ENCODE peak calls at places on chromosomes 2 and 18, in ten cellular contexts. Q is cardiac muscle cell; A is tibial artery; P is stomach; G is CD8-positive, alpha-beta memory T cell; M is neuronal stem cell; L is small intestine; E is CD4-positive, alpha-beta T cell; U is GM23248; W is epithelial cell of prostate. N is an unnamed sample.

GRCh38 chr2:8162602-8163001 is 519.3 kb upstream of the ID2 start:
- DNase-seq in L (no peak), E (no peak), P (no peak), G (no peak), M (no peak), A (peak), Q (no peak), U (no peak), W (no peak), N (no peak)

GRCh38 chr2:158923180-158923594 is 45.3 kb upstream of the TANC1 start:
- DNase-seq in P (no peak), M (no peak), W (no peak), L (no peak), E (no peak), G (no peak), U (no peak), Q (peak), A (no peak), N (no peak)

GRCh38 chr2:239644016-239644415 is 243.2 kb upstream of the HDAC4 start:
- DNase-seq in G (no peak), M (no peak), Q (no peak), U (peak), P (no peak), W (no peak), E (no peak), L (no peak), A (no peak), N (no peak)

GRCh38 chr2:219104107-219105050 is 43.7 kb upstream of the IHH start:
- DNase-seq in U (peak), P (no peak), G (no peak), Q (peak), A (no peak), L (no peak), E (no peak), W (no peak), M (peak), N (no peak)

GRCh38 chr2:167862787-167863186 is 384.6 kb downstream of the STK39 start:
- DNase-seq in A (no peak), Q (no peak), E (no peak), G (no peak), M (no peak), P (no peak), U (peak), W (peak), L (no peak), N (no peak)

GRCh38 chr2:71303849-71304248 is 27.7 kb upstream of the ZNF638 start:
- DNase-seq in G (no peak), M (no peak), E (no peak), Q (no peak), W (peak), A (no peak), U (no peak), P (no peak), L (no peak), N (no peak)

GRCh38 chr18:79680100-79680879 is 687 bp downstream of the CTDP1 start:
- DNase-seq in W (peak), E (no peak), U (peak), P (peak), L (peak), Q (peak), G (peak), M (peak), A (peak), N (no peak)

GRCh38 chr2:139099721-139100120 is 319.5 kb upstream of the NXPH2 start:
- DNase-seq in A (no peak), M (no peak), G (no peak), E (no peak), W (no peak), L (no peak), P (no peak), U (no peak), Q (no peak), N (no peak)

GRCh38 chr2:166351319-166351718 is 24.4 kb downstream of the SCN9A start:
- DNase-seq in E (no peak), G (no peak), W (no peak), L (no peak), P (no peak), U (peak), Q (no peak), A (no peak), M (no peak), N (no peak)

GRCh38 chr2:16405551-16405950 is 260.1 kb downstream of the CYRIA start:
- DNase-seq in W (no peak), G (no peak), L (no peak), U (no peak), M (no peak), P (no peak), Q (no peak), E (no peak), A (no peak), N (no peak)

GRCh38 chr2:164595031-164595430 is 26.3 kb downstream of the GRB14 start:
- DNase-seq in M (no peak), U (no peak), E (no peak), Q (no peak), A (no peak), G (no peak), P (no peak), W (no peak), L (no peak), N (no peak)

GRCh38 chr2:59658906-59659305 is 894.5 kb downstream of the BCL11A start:
- DNase-seq in L (peak), P (no peak), W (no peak), G (no peak), A (no peak), Q (no peak), E (no peak), M (no peak), U (no peak), N (no peak)

GRCh38 chr2:12928197-12928596 is 211.5 kb downstream of the TRIB2 start:
- DNase-seq in P (no peak), E (no peak), U (peak), L (no peak), Q (no peak), G (no peak), W (peak), M (no peak), A (no peak), N (no peak)

GRCh38 chr2:41865263-41865662 is 182.6 kb upstream of the PKDCC start:
- DNase-seq in U (no peak), G (no peak), W (no peak), Q (no peak), A (no peak), P (no peak), L (no peak), E (no peak), M (no peak), N (no peak)

GRCh38 chr18:35242426-35242825 is 1.6 kb downstream of the ZNF397 start:
- DNase-seq in W (no peak), P (no peak), A (no peak), L (no peak), Q (no peak), U (no peak), E (no peak), G (no peak), M (no peak), N (no peak)

GRCh38 chr2:233820766-233821105 is 33.6 kb downstream of the HJURP start:
- DNase-seq in W (no peak), L (no peak), A (peak), E (no peak), U (no peak), G (no peak), M (no peak), P (peak), Q (no peak), N (no peak)

GRCh38 chr18:3037423-3037915 is 24.5 kb upstream of the LPIN2 start:
- DNase-seq in U (peak), G (no peak), Q (no peak), P (peak), M (no peak), A (no peak), W (peak), E (no peak), L (peak), N (no peak)

GRCh38 chr2:215347878-215348277 is 36.0 kb downstream of the ATIC start:
- DNase-seq in E (no peak), L (no peak), A (no peak), P (no peak), W (no peak), U (peak), G (no peak), Q (no peak), M (no peak), N (no peak)

GRCh38 chr18:24397131-24397693 is 412 bp downstream of the OSBPL1A start:
- DNase-seq in A (peak), U (peak), M (no peak), W (no peak), P (peak), E (peak), Q (peak), G (no peak), L (peak), N (peak)

GRCh38 chr2:201696151-201696659 is 2.2 kb downstream of the MPP4 start:
- DNase-seq in M (no peak), G (no peak), Q (no peak), W (no peak), E (no peak), L (no peak), A (no peak), P (no peak), U (peak), N (no peak)

GRCh38 chr2:140880573-140880972 is 1250.2 kb downstream of the LRP1B start:
- DNase-seq in E (no peak), W (no peak), L (no peak), G (no peak), A (no peak), M (no peak), P (no peak), U (no peak), Q (no peak), N (no peak)

GRCh38 chr2:231640646-231641111 is 48.0 kb downstream of the TEX44 start:
- DNase-seq in G (no peak), A (peak), M (no peak), P (peak), W (no peak), E (no peak), Q (no peak), U (peak), L (peak), N (no peak)

GRCh38 chr2:201201371-201201770 is 18.4 kb downstream of the CASP10 start:
- DNase-seq in A (no peak), L (no peak), E (no peak), P (no peak), Q (no peak), W (no peak), M (no peak), G (no peak), U (no peak), N (no peak)

GRCh38 chr18:51425475-51425874 is 228.0 kb upstream of the MEX3C start:
- DNase-seq in M (no peak), A (no peak), W (no peak), E (no peak), L (no peak), U (no peak), G (no peak), P (no peak), Q (no peak), N (no peak)

GRCh38 chr2:20103514-20103913 is 52.1 kb upstream of the LAPTM4A start:
- DNase-seq in P (no peak), M (no peak), L (peak), G (no peak), Q (peak), W (no peak), E (no peak), U (peak), A (no peak), N (no peak)

GRCh38 chr2:240635998-240636547 is 10.8 kb downstream of the GPR35 start:
- DNase-seq in Q (no peak), L (no peak), M (no peak), U (no peak), P (no peak), A (peak), W (no peak), E (no peak), G (no peak), N (no peak)

GRCh38 chr2:23484767-23485166 is 99.8 kb downstream of the KLHL29 start:
- DNase-seq in U (no peak), P (no peak), M (no peak), A (no peak), G (no peak), Q (no peak), W (no peak), E (no peak), L (no peak), N (no peak)

DNA sequence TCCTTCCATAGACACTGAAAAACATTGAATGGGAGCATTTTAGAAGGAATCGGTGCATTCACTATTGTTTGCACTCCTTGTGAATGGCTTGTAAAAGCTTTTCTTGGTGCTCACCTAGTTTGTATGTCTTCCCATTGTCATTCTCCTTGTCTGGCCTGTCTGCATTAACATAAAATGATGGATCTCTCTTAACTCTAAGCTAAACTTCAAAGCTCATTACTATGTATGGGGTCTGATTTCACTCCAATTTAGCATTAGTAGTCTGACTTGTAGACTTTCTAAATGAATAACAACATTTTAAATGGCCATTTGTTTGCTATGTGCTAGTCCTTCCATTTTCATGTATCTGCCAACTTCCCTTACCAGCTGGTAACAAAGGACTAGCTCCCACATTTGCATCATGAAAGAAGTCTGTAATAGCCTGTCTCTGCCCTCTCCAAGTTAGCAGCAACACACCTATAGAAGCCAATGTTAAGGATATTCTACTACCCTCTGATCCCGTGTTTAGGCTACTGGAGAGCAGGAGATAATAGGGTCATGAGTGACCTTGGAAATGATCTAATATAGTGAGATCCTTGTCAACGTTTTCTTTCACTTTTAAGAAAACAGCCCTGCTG is 324.1 kb upstream of the RGPD4 start:
- DNase-seq in L (no peak), W (no peak), M (no peak), E (no peak), U (no peak), P (no peak), Q (no peak), G (no peak), A (no peak), N (no peak)
- H3K27ac ChIP-seq in L (no peak), W (no peak), M (no peak), E (no peak), U (no peak), P (no peak), Q (no peak), G (no peak), A (no peak), N (no peak)

GRCh38 chr2:207255565-207255964 is 89.8 kb upstream of the KLF7 start:
- DNase-seq in W (no peak), E (no peak), Q (no peak), M (no peak), P (no peak), U (peak), A (no peak), G (no peak), L (no peak), N (no peak)
- H3K27ac ChIP-seq in W (no peak), E (no peak), Q (no peak), M (no peak), P (peak), U (peak), A (no peak), G (no peak), L (no peak), N (no peak)

GRCh38 chr18:22682720-22683119 is 250.4 kb upstream of the RBBP8 start:
- DNase-seq in E (no peak), G (no peak), A (no peak), Q (no peak), P (no peak), L (peak), W (no peak), M (no peak), U (no peak), N (no peak)
- H3K27ac ChIP-seq in E (no peak), G (no peak), A (no peak), Q (no peak), P (peak), L (peak), W (no peak), M (no peak), U (no peak), N (no peak)

GRCh38 chr2:187545238-187545751 is 8.9 kb downstream of the TFPI start:
- DNase-seq in U (peak), A (no peak), G (no peak), M (no peak), E (no peak), L (no peak), W (no peak), Q (no peak), P (no peak), N (no peak)

GRCh38 chr2:187542123-187542522 is 12.1 kb downstream of the TFPI start:
- DNase-seq in U (peak), L (no peak), Q (no peak), A (no peak), W (no peak), M (no peak), E (no peak), P (no peak), G (no peak), N (no peak)

GRCh38 chr2:187543488-187543887 is 10.7 kb downstream of the TFPI start:
- DNase-seq in G (no peak), W (no peak), P (no peak), A (no peak), Q (no peak), L (no peak), E (no peak), U (peak), M (no peak), N (no peak)

GRCh38 chr2:187544371-187545080 is 9.7 kb downstream of the TFPI start:
- DNase-seq in G (no peak), U (no peak), A (no peak), W (no peak), E (no peak), L (peak), M (no peak), P (no peak), Q (no peak), N (no peak)

DNA sequence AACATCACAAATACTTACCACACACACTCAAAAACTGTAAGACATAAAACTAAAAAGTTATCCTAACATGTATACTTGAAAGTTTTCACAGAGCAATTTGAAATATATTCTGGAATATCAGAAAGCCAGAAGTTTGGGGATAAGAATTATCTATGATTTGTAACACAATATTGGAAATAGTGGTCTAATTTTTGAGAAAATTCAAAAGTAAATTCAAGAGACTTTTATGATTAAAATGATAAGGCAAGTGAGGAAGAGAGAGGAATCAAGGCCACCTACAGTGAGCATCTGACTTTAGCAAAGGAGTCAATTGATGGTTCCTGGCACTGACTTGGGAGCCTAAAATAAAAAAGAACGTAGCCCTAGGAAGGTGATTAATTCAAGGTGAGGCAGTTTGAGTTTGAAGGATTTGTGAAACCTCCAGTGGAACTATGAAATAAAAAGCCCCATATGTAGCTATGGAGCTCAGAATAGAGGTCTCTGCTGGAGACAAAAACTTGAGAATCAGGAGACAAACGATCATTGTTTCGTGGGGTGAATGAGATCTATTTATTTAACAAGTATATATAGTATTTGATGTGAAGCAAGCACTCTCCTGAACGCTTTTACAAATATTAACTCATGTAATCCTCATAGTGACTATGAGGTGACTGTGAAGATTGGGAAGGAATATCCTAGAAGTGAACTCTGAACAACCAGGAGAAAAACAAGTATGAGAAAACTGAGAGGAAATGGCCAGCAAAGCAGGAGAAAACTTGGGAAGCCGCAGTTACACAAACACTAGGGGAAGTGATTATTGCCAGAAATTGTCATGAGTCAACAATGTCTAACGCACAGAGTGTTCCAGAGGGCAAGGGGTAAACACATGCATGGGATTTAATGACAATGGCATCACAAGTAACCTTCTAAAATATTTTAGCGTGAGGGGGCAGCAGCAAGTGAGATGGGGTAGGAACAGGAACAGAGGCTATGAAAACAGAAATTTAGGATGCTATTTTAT is 12.8 kb downstream of the TFPI start:
- DNase-seq in E (no peak), G (no peak), P (no peak), U (peak), L (peak), M (no peak), W (no peak), A (no peak), Q (no peak), N (no peak)
- H3K27ac ChIP-seq in E (no peak), G (no peak), P (peak), U (peak), L (peak), M (no peak), W (peak), A (peak), Q (no peak), N (no peak)

DNA sequence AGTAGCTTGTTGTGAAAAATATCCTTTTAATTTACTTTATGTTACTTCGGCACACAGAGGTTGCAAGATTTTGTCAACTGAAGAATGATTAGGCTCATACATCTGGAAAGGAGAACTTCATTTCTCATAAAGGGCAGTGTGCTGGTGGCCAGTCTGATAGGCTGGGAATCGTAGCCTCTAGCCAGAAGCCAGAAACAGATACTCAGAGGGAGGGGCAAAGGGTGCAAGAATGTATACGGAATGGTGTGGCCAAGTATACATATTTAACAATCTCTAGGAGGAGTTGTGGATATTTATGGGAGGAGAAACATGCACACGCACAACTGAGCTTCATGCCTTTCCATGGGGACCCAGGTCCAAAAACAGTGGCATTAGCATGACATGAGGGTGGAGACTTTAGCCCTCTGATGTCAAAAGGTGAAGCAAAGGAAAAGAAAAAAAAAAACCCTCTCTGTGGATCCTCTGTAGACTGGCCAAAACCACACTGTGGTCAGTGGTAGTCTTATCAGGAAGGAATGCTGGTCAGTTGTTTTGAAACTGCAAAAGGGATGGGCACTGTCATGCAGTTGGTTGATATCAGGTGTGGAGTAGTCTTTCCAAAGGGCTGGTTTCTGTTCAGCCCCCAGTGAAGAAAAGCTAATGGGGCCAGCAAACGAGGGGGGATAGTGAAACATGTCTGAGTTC is 34.9 kb upstream of the APCDD1 start:
- DNase-seq in E (no peak), L (no peak), W (no peak), M (no peak), P (no peak), U (peak), G (no peak), A (no peak), Q (no peak), N (no peak)
- H3K27ac ChIP-seq in E (no peak), L (no peak), W (peak), M (no peak), P (no peak), U (no peak), G (no peak), A (peak), Q (no peak), N (no peak)